ENCODE peak calls at places on chromosomes 2 and 18, in nine cellular contexts. B is fibroblast of mammary gland; C is tibial nerve; U is CD8-positive, alpha-beta T cell; J is astrocyte of the spinal cord; S is Panc1; K is fibroblast of lung; L is heart right ventricle; Z is stomach. F is an unnamed sample.

GRCh38 chr18:28115149-28115550 is 61.8 kb downstream of the CDH2 start:
- DNase-seq in B (peak; percentile 94), C (no peak), U (no peak), J (peak; percentile 95), S (no peak), K (peak; percentile 53), L (no peak), Z (no peak), F (no peak)

GRCh38 chr2:236717719-236718118 is 148.1 kb downstream of the ACKR3 start:
- DNase-seq in B (no peak), C (no peak), U (no peak), J (no peak), S (no peak), K (no peak), L (no peak), Z (no peak), F (no peak)

GRCh38 chr2:20611077-20611843 is 39.6 kb downstream of the HS1BP3 start:
- DNase-seq in B (peak; percentile 98), C (peak; percentile 73), U (no peak), J (peak; percentile 97), S (no peak), K (peak; percentile 98), L (peak; percentile 74), Z (peak; percentile 71), F (no peak)

GRCh38 chr2:241223211-241224067 is 35.0 kb downstream of the ANO7 start:
- DNase-seq in B (no peak), C (no peak), U (no peak), J (no peak), S (no peak), K (no peak), L (no peak), Z (no peak), F (no peak)

GRCh38 chr2:28681216-28681981 is 70.2 kb upstream of the PPP1CB start:
- DNase-seq in B (peak; percentile 42), C (no peak), U (peak; percentile 57), J (peak; percentile 70), S (no peak), K (peak; percentile 35), L (no peak), Z (no peak), F (no peak)

GRCh38 chr2:34529965-34530364 is 930.9 kb upstream of the FAM98A start:
- DNase-seq in B (no peak), C (no peak), U (no peak), J (no peak), S (no peak), K (no peak), L (no peak), Z (no peak), F (no peak)

GRCh38 chr2:221716434-221717303 is 144.6 kb upstream of the EPHA4 start:
- DNase-seq in B (peak; percentile 63), C (no peak), U (no peak), J (peak; percentile 77), S (no peak), K (no peak), L (no peak), Z (no peak), F (no peak)

GRCh38 chr2:191567229-191567628 is 110.7 kb upstream of the NABP1 start:
- DNase-seq in B (no peak), C (no peak), U (no peak), J (no peak), S (no peak), K (no peak), L (no peak), Z (no peak), F (no peak)

GRCh38 chr2:222232846-222233245 is 66.0 kb downstream of the PAX3 start:
- DNase-seq in B (no peak), C (no peak), U (no peak), J (no peak), S (no peak), K (no peak), L (no peak), Z (no peak), F (no peak)

GRCh38 chr2:109218792-109219126 is 89.8 kb downstream of the SH3RF3 start:
- DNase-seq in B (no peak), C (no peak), U (no peak), J (no peak), S (no peak), K (no peak), L (no peak), Z (no peak), F (no peak)

GRCh38 chr2:190094471-190094870 is 31.9 kb upstream of the MSTN start:
- DNase-seq in B (peak; percentile 30), C (no peak), U (no peak), J (no peak), S (no peak), K (no peak), L (no peak), Z (no peak), F (no peak)

GRCh38 chr2:143259368-143259958 is 130.2 kb downstream of the ARHGAP15 start:
- DNase-seq in B (peak; percentile 75), C (peak; percentile 87), U (peak; percentile 72), J (peak; percentile 78), S (peak; percentile 50), K (peak; percentile 84), L (no peak), Z (peak; percentile 65), F (peak; percentile 19)

GRCh38 chr2:116513991-116514390 is 1300.5 kb upstream of the DDX18 start:
- DNase-seq in B (no peak), C (no peak), U (no peak), J (no peak), S (no peak), K (no peak), L (no peak), Z (no peak), F (peak; percentile 22)

GRCh38 chr18:8468911-8469310 is 140.3 kb upstream of the RAB12 start:
- DNase-seq in B (peak; percentile 51), C (no peak), U (no peak), J (peak; percentile 75), S (no peak), K (peak; percentile 8), L (no peak), Z (no peak), F (no peak)

GRCh38 chr2:226701052-226701451 is 98.6 kb downstream of the IRS1 start:
- DNase-seq in B (peak; percentile 98), C (no peak), U (no peak), J (peak; percentile 91), S (no peak), K (peak; percentile 98), L (no peak), Z (no peak), F (no peak)

GRCh38 chr2:31711737-31712136 is 131.0 kb upstream of the SRD5A2 start:
- DNase-seq in B (no peak), C (no peak), U (no peak), J (no peak), S (no peak), K (no peak), L (no peak), Z (no peak), F (no peak)

GRCh38 chr2:200444530-200444929 is 65.3 kb downstream of the KCTD18 start:
- DNase-seq in B (no peak), C (no peak), U (no peak), J (no peak), S (no peak), K (no peak), L (no peak), Z (no peak), F (no peak)

GRCh38 chr2:240996834-240997140 is 1.6 kb upstream of the SNED1 start:
- DNase-seq in B (no peak), C (no peak), U (peak; percentile 6), J (no peak), S (no peak), K (no peak), L (no peak), Z (no peak), F (no peak)

GRCh38 chr18:48933578-48934399 is 17.0 kb downstream of the SMAD7 start:
- DNase-seq in B (no peak), C (no peak), U (no peak), J (no peak), S (no peak), K (no peak), L (no peak), Z (peak; percentile 45), F (no peak)

GRCh38 chr2:183010112-183010511 is 28.1 kb downstream of the NCKAP1 start:
- DNase-seq in B (peak; percentile 64), C (no peak), U (no peak), J (peak; percentile 86), S (no peak), K (peak; percentile 71), L (peak; percentile 27), Z (no peak), F (no peak)

GRCh38 chr2:66439291-66440010 is 4.5 kb downstream of the MEIS1 start:
- DNase-seq in B (peak; percentile 39), C (no peak), U (no peak), J (peak; percentile 40), S (no peak), K (peak; percentile 41), L (peak; percentile 52), Z (no peak), F (no peak)
- H3K4me3 ChIP-seq in B (peak overlapping the region; percentile 74), C (peak overlapping the region; percentile 14), U (no peak overlapping the region), J (peak overlapping the region; percentile 62), S (peak overlapping the region; percentile 71), K (peak overlapping the region; percentile 81), L (peak overlapping the region; percentile 87), Z (peak overlapping the region; percentile 70), F (no peak overlapping the region)

GRCh38 chr2:36352711-36353110 is 2.9 kb upstream of the CRIM1 start:
- DNase-seq in B (peak; percentile 82), C (no peak), U (no peak), J (peak; percentile 78), S (no peak), K (no peak), L (no peak), Z (no peak), F (no peak)
- TF ChIP-seq CTCF in B (peak; percentile 21), C (no peak), U (no peak), J (no peak), S (no peak), K (no peak), L (no peak), Z (no peak), F (no peak)

DNA sequence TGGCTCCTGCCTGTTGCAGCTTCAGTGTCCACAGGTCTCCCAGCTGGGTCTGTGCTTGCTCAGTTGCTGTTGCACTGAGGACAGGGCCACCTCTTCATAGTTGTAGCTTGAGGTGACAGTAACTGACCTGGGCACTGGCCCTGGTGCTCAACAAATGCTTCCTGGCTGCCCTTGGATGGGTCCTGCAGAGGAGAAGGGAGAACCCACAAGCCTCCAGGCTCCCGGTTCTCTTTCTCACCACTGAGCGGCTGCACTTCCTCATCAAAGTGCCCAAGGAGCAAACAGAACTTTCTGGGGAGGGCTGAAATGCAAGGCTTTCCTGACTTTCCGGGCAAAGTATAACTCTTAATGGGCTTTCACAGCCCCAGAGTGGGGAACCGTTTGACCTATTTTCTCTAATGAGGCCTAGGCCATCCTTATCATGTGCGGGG is 38.7 kb downstream of the LCT start:
- DNase-seq in B (no peak), C (no peak), U (no peak), J (no peak), S (no peak), K (no peak), L (no peak), Z (no peak), F (no peak)
- H3K4me3 ChIP-seq in B (no peak overlapping the region), C (no peak overlapping the region), U (no peak overlapping the region), J (no peak overlapping the region), S (no peak overlapping the region), K (no peak overlapping the region), L (no peak overlapping the region), Z (no peak overlapping the region), F (no peak overlapping the region)

DNA sequence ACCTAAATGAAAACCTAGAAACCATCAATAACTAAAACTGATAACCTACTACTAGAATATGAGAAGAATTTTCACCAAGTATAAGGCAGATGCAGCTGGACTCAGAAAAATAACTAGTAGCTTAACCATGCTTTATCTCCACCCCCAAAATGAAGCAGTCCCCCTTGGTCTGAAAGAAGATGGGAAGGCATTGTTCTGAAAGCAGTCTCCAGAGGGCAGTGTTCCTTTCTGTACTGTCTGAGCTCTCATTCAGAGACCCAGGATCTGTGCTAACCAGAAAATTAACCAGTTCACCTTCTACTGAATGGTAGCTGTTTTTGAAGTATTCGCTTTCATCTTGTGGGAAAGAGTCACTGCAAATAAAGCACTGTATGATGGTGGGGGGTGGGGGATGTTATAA is 273.0 kb downstream of the PDE11A start:
- DNase-seq in B (peak; percentile 46), C (peak; percentile 21), U (no peak), J (no peak), S (peak; percentile 8), K (peak; percentile 7), L (no peak), Z (no peak), F (no peak)
- TF ChIP-seq CTCF in B (peak; percentile 76), C (peak; percentile 25), U (no peak), J (peak; percentile 74), S (peak; percentile 72), K (peak; percentile 66), L (peak; percentile 58), Z (no peak), F (peak; percentile 64)

F was measured in LNCaP clone FGC.